ENCODE peak calls at places on chromosomes 3 and 15, in four cellular contexts. M, U, G and H are unnamed samples.

GRCh38 chr3:195556390-195556789 is 13.3 kb upstream of the PPP1R2 start:
- DNase-seq in U (peak), G (peak), M (no peak), H (peak)

GRCh38 chr3:67876261-67876660 is 221.8 kb upstream of the SUCLG2 start:
- DNase-seq in U (no peak), M (no peak), G (no peak), H (no peak)

GRCh38 chr3:182711853-182712252 is 81.5 kb upstream of the ATP11B start:
- DNase-seq in G (no peak), M (no peak), U (no peak), H (no peak)

GRCh38 chr3:101722394-101723173 is 1.8 kb upstream of the CEP97 start:
- DNase-seq in M (no peak), G (no peak), U (no peak), H (no peak)

GRCh38 chr3:156449712-156450574 is 105.0 kb downstream of the SSR3 start:
- DNase-seq in U (no peak), M (peak), G (no peak), H (no peak)

GRCh38 chr3:78734048-78734637 is 1033.7 kb downstream of the ROBO1 start:
- DNase-seq in M (peak), U (no peak), G (no peak), H (no peak)

GRCh38 chr15:70902105-70902504 is 9.5 kb downstream of the LRRC49 start:
- DNase-seq in U (no peak), M (peak), G (no peak), H (no peak)

GRCh38 chr3:164230385-164231094 is 847.8 kb downstream of the SI start:
- DNase-seq in M (no peak), U (no peak), G (no peak), H (no peak)

GRCh38 chr15:83310521-83311456 is 26.3 kb upstream of the BNC1 start:
- DNase-seq in U (no peak), G (no peak), M (no peak), H (no peak)

GRCh38 chr3:135147657-135148056 is 352.6 kb downstream of the EPHB1 start:
- DNase-seq in G (no peak), M (no peak), U (peak), H (no peak)

GRCh38 chr3:168123211-168124173 is 27.8 kb upstream of the GOLIM4 start:
- DNase-seq in U (no peak), M (peak), G (no peak), H (no peak)

GRCh38 chr3:124811441-124811840 is 75.7 kb downstream of the ITGB5 start:
- DNase-seq in U (no peak), M (peak), G (no peak), H (no peak)

GRCh38 chr3:40452057-40452456 is 5.1 kb upstream of the RPL14 start:
- DNase-seq in G (no peak), M (no peak), U (no peak), H (no peak)

GRCh38 chr15:47620960-47621681 is 96.2 kb upstream of the SEMA6D start:
- DNase-seq in M (no peak), U (no peak), G (no peak), H (no peak)

GRCh38 chr15:72233759-72234158 is 2.8 kb upstream of the PKM start:
- DNase-seq in U (no peak), M (no peak), G (no peak), H (no peak)

GRCh38 chr15:66734961-66735908 is 33.2 kb downstream of the SMAD6 start:
- DNase-seq in M (no peak), G (no peak), U (no peak), H (peak)

GRCh38 chr3:41162541-41162940 is 36.8 kb upstream of the CTNNB1 start:
- DNase-seq in M (no peak), G (no peak), U (no peak), H (no peak)

GRCh38 chr3:11544413-11545181 is 99.1 kb downstream of the VGLL4 start:
- DNase-seq in U (no peak), M (peak), G (no peak), H (no peak)

GRCh38 chr3:122271246-122271898 is 53.7 kb upstream of the CSTA start:
- DNase-seq in M (no peak), G (no peak), U (no peak), H (no peak)

GRCh38 chr15:34855893-34856292 is 60.5 kb upstream of the ACTC1 start:
- DNase-seq in U (no peak), M (no peak), G (no peak), H (no peak)

GRCh38 chr3:174397848-174398247 is 461.3 kb upstream of the NAALADL2 start:
- DNase-seq in G (no peak), U (no peak), M (peak), H (no peak)

DNA sequence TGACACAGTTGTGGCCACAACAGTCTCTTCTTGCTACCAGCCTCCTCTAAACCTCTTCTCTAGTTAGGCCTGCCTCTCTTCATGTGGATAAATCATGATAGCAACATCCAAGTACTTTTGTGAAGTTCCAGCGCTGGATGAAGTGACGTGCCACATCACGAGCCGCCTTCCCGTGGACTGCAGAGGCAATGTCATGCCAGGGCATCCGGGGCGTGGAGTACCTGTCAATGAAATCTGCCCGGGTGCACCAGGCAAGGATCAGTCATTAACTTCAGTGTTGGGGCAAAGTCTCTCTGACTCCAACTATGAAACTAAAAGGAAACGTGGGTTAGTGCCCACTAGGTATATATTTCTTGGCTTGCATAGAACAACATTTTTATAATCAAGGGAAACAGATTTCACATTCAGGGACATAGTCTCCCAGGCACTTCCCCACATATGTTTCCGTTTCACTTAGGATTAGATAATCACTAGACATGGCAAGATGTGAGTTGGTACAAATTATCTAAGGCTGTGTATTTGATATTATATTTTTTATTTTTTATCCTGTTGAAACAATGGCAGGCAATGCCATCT is 133.6 kb downstream of the PLD1 start:
- DNase-seq in U (no peak), G (no peak), M (no peak), H (no peak)
- H3K27ac ChIP-seq in U (no peak), G (no peak), M (no peak), H (no peak)

DNA sequence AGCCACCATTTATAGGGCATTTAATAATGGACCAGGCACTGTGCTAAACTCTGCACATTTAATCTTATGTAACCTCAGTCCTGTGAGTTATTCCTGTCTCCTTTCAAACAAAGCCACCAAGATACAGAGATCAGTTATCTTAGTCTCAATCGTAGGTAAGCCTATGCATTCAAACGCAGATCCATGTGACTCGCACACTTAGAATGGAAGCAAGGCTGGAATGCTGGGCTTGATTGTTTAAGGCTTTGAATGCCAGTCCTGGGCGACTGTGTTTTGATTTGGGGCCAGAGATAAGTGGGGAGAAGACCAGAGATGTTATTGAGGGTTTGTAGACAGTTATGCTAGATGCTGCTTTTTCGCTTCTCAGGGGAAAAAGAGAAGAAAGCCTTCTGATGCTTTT is 22.2 kb downstream of the MED12L start:
- DNase-seq in M (no peak), U (no peak), G (no peak), H (no peak)
- H3K27ac ChIP-seq in M (no peak), U (no peak), G (no peak), H (no peak)

GRCh38 chr3:50602675-50603191 is 8.8 kb downstream of the CISH start:
- DNase-seq in G (no peak), U (peak), M (no peak), H (no peak)

GRCh38 chr3:50604110-50604621 is 7.4 kb downstream of the CISH start:
- DNase-seq in M (no peak), U (no peak), G (no peak), H (no peak)

GRCh38 chr3:50604628-50605588 is 6.7 kb downstream of the CISH start:
- DNase-seq in G (no peak), M (no peak), U (peak), H (no peak)

GRCh38 chr3:50605901-50606326 is 5.7 kb downstream of the CISH start:
- DNase-seq in M (no peak), G (no peak), U (peak), H (no peak)

GRCh38 chr3:50603261-50604109 is 8.1 kb downstream of the CISH start:
- DNase-seq in U (no peak), G (no peak), M (no peak), H (no peak)
- H3K27ac ChIP-seq in U (peak), G (no peak), M (no peak), H (no peak)

DNA sequence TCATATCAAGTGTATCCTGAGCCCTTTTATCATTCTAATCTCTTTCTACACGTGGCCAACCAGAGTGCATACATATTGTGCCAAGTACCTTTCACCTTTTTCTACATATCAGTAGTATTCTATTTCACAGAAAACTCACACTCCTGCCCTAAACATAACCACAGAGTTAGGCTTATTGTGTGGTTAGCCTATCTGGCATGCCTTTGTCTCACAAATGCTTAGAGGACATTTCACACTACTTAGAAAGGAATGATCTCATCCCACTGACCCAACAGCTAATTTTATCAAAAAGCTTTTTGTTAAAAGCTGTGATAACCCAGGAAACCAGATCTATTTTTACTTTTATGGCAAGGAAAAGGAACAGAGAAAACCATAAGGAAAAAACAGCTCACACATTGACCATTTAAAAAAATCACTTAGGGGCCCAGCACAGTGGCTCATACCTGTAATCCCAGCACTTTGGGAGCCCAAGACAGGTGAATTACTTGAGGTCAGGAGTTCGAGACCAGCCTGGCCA is 17.8 kb upstream of the MAP4 start:
- DNase-seq in U (no peak), G (no peak), M (peak), H (no peak)
- H3K27ac ChIP-seq in U (peak), G (peak), M (peak), H (peak)

GRCh38 chr3:50221413-50222168 is 14.4 kb upstream of the GNAI2 start:
- DNase-seq in U (no peak), G (no peak), M (no peak), H (no peak)
- H3K27ac ChIP-seq in U (peak), G (peak), M (no peak), H (peak)

DNA sequence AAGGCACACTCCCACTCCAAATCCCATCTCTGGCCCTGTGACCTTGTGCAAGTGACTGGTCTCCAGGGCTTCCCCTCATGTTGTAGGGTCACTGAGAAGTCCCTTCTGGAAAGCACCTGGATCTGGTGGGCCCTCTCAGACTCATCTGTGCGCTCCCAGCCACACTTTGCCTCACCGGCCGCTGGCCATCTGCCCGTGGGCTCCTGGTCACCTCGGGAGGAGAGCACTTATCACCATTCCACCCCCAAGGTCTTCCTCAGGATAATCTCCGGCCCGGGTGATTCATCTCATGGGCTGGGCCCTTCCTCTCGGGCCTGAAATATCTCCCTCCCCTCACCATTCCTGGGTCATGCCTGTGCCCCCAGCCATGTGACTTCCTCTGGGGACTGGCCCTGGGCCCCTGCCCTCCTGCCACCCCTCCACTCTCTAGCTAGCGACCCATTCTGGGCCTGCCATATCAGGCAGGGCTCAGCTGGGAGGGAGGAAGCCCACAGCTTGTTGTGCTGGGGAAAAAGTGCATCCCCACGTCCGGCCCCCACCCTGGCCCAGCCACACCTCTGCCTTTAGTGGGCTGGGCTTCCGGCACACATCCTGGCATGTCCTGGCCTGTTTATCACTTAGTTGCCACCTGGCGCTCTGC is 10.6 kb upstream of the WNT7A start:
- DNase-seq in M (no peak), G (no peak), U (no peak), H (no peak)
- H3K27ac ChIP-seq in M (no peak), G (no peak), U (no peak), H (no peak)

DNA sequence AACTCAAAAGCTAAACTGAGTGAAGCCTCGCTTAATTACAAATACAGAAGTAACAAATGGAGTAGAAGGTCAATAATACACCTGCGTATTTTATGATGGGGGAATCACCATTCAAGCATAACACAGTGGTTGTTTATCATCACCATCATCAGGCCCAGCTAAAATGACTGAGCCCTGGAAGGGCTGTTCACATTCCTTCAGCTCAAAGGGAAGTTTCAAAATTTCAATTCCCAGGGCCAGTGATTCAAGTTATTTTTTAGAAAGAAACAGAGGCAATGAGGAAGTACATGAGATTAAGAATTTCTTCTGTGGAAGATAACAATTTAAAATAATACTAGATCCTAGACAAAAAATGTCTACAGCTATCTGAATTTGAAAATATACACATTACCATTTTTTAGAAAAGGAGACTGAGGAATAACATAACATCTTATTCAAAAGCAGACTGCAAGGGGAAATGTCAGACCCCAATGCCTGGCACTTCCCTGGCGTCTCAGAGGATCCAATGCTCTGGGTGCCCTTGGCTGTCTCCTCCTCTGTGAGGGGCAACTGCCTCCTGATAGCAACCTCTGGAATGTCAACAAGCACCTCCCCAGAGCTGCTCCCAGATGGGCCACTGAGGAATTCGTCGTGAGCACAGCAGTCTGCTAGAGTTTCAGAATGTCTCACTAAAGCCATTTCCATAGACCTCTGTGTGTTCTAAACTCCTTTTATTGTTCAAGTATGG is 22.8 kb downstream of the EHD4 start:
- DNase-seq in U (no peak), M (no peak), G (no peak), H (no peak)
- H3K27ac ChIP-seq in U (peak), M (peak), G (no peak), H (no peak)

DNA sequence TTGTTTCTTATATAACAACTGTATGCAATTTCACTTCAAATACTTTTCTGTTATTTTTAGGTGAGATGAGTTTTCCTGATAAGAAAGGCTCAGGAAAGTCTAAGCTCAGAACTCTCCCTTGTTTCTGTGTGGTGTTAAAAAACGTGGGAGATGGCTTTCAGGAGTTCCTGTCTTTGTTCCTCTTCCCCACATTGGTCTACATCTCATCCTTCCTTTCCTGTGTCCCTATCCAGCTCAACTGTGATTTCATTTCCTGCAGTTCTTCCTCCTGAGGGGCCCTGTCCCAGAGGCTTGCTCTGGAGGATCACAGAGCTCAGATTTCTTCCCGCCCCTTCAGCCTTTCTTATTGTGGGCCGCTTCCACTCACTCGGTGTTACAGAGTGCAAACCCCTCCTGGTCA is 11.2 kb downstream of the SEC13 start:
- DNase-seq in U (no peak), M (no peak), G (no peak), H (no peak)
- H3K27ac ChIP-seq in U (no peak), M (no peak), G (no peak), H (no peak)

GRCh38 chr15:26158176-26158575 is 295.0 kb upstream of the ATP10A start:
- DNase-seq in M (no peak), U (no peak), G (no peak), H (no peak)

GRCh38 chr15:26160343-26160742 is 297.2 kb upstream of the ATP10A start:
- DNase-seq in G (no peak), M (no peak), U (no peak), H (no peak)

GRCh38 chr15:26156041-26156440 is 292.9 kb upstream of the ATP10A start:
- DNase-seq in G (peak), U (no peak), M (no peak), H (no peak)

GRCh38 chr15:26157081-26157480 is 294.0 kb upstream of the ATP10A start:
- DNase-seq in U (no peak), M (no peak), G (no peak), H (no peak)
- H3K27ac ChIP-seq in U (no peak), M (no peak), G (peak), H (no peak)